ENCODE peak calls at places on chromosomes 11 and 22, in eight cellular contexts. One of them, this sample, is unnamed. For H3K9me3, the result is how much of the 10 kb centered on the place peaks cover.

GRCh38 chr22:22584722-22585121 is 25.7 kb upstream of the PRAME start:
- DNase-seq in IMR-90: no peak
- DNase-seq in upper lobe of left lung: no peak
- DNase-seq in adrenal gland: no peak
- DNase-seq in CD4-positive, alpha-beta T cell: no peak
- DNase-seq in fibroblast of lung: no peak
- DNase-seq in body of pancreas: no peak
- DNase-seq in SJSA1: no peak
- DNase-seq in this sample: no peak

GRCh38 chr22:20212754-20213699 is 55.1 kb downstream of the RTN4R start:
- DNase-seq in IMR-90: no peak
- DNase-seq in upper lobe of left lung: peak
- DNase-seq in adrenal gland: no peak
- DNase-seq in CD4-positive, alpha-beta T cell: no peak
- DNase-seq in fibroblast of lung: no peak
- DNase-seq in body of pancreas: no peak
- DNase-seq in SJSA1: no peak
- DNase-seq in this sample: no peak

GRCh38 chr22:46116491-46116958 is 33.8 kb upstream of the PPARA start:
- DNase-seq in IMR-90: peak
- DNase-seq in upper lobe of left lung: peak
- DNase-seq in adrenal gland: peak
- DNase-seq in CD4-positive, alpha-beta T cell: peak
- DNase-seq in fibroblast of lung: peak
- DNase-seq in body of pancreas: peak
- DNase-seq in SJSA1: peak
- DNase-seq in this sample: peak

GRCh38 chr11:76903325-76903724 is 42.6 kb downstream of the ACER3 start:
- DNase-seq in IMR-90: no peak
- DNase-seq in upper lobe of left lung: no peak
- DNase-seq in adrenal gland: no peak
- DNase-seq in CD4-positive, alpha-beta T cell: no peak
- DNase-seq in fibroblast of lung: no peak
- DNase-seq in body of pancreas: no peak
- DNase-seq in SJSA1: no peak
- DNase-seq in this sample: no peak

GRCh38 chr11:116515666-116516184 is 257.1 kb downstream of the BUD13 start:
- DNase-seq in IMR-90: no peak
- DNase-seq in upper lobe of left lung: peak
- DNase-seq in adrenal gland: no peak
- DNase-seq in CD4-positive, alpha-beta T cell: no peak
- DNase-seq in fibroblast of lung: no peak
- DNase-seq in body of pancreas: no peak
- DNase-seq in SJSA1: no peak
- DNase-seq in this sample: no peak

GRCh38 chr22:35839811-35840739 is 122.4 kb downstream of the APOL5 start:
- DNase-seq in IMR-90: peak
- DNase-seq in upper lobe of left lung: peak
- DNase-seq in adrenal gland: peak
- DNase-seq in CD4-positive, alpha-beta T cell: no peak
- DNase-seq in fibroblast of lung: peak
- DNase-seq in body of pancreas: peak
- DNase-seq in SJSA1: peak
- DNase-seq in this sample: no peak

GRCh38 chr22:41286639-41287091 is 678 bp upstream of the RANGAP1 start:
- DNase-seq in IMR-90: peak
- DNase-seq in upper lobe of left lung: no peak
- DNase-seq in adrenal gland: peak
- DNase-seq in CD4-positive, alpha-beta T cell: peak
- DNase-seq in fibroblast of lung: peak
- DNase-seq in body of pancreas: peak
- DNase-seq in SJSA1: no peak
- DNase-seq in this sample: peak

GRCh38 chr11:36109850-36110606 is 166.2 kb downstream of the LDLRAD3 start:
- DNase-seq in IMR-90: no peak
- DNase-seq in upper lobe of left lung: no peak
- DNase-seq in adrenal gland: no peak
- DNase-seq in CD4-positive, alpha-beta T cell: no peak
- DNase-seq in fibroblast of lung: peak
- DNase-seq in body of pancreas: no peak
- DNase-seq in SJSA1: no peak
- DNase-seq in this sample: no peak

GRCh38 chr11:65262775-65263174 is 1.0 kb downstream of the POLA2 start:
- DNase-seq in IMR-90: no peak
- DNase-seq in upper lobe of left lung: no peak
- DNase-seq in adrenal gland: no peak
- DNase-seq in CD4-positive, alpha-beta T cell: no peak
- DNase-seq in fibroblast of lung: no peak
- DNase-seq in body of pancreas: no peak
- DNase-seq in SJSA1: no peak
- DNase-seq in this sample: no peak

GRCh38 chr11:62392944-62393628 is 25.7 kb upstream of the SCGB1A1 start:
- DNase-seq in IMR-90: no peak
- DNase-seq in upper lobe of left lung: no peak
- DNase-seq in adrenal gland: no peak
- DNase-seq in CD4-positive, alpha-beta T cell: no peak
- DNase-seq in fibroblast of lung: no peak
- DNase-seq in body of pancreas: no peak
- DNase-seq in SJSA1: no peak
- DNase-seq in this sample: no peak

GRCh38 chr11:118358071-118358470 is 1.3 kb upstream of the UBE4A start:
- DNase-seq in IMR-90: no peak
- DNase-seq in upper lobe of left lung: no peak
- DNase-seq in adrenal gland: no peak
- DNase-seq in CD4-positive, alpha-beta T cell: no peak
- DNase-seq in fibroblast of lung: no peak
- DNase-seq in body of pancreas: no peak
- DNase-seq in SJSA1: no peak
- DNase-seq in this sample: no peak

GRCh38 chr22:44701824-44702478 is at the start of gene PRR5:
- DNase-seq in IMR-90: peak
- DNase-seq in upper lobe of left lung: peak
- DNase-seq in adrenal gland: peak
- DNase-seq in CD4-positive, alpha-beta T cell: peak
- DNase-seq in fibroblast of lung: peak
- DNase-seq in body of pancreas: peak
- DNase-seq in SJSA1: peak
- DNase-seq in this sample: peak

GRCh38 chr22:47398921-47399790 is 636.7 kb downstream of the TBC1D22A start:
- DNase-seq in IMR-90: no peak
- DNase-seq in upper lobe of left lung: no peak
- DNase-seq in adrenal gland: no peak
- DNase-seq in CD4-positive, alpha-beta T cell: no peak
- DNase-seq in fibroblast of lung: no peak
- DNase-seq in body of pancreas: no peak
- DNase-seq in SJSA1: no peak
- DNase-seq in this sample: no peak
- H3K9me3 ChIP-seq in IMR-90: under half
- H3K9me3 ChIP-seq in upper lobe of left lung: under half
- H3K9me3 ChIP-seq in adrenal gland: under half
- H3K9me3 ChIP-seq in CD4-positive, alpha-beta T cell: under half
- H3K9me3 ChIP-seq in fibroblast of lung: under half
- H3K9me3 ChIP-seq in body of pancreas: under half
- H3K9me3 ChIP-seq in SJSA1: under half
- H3K9me3 ChIP-seq in this sample: under half

GRCh38 chr22:49553518-49554295 is 274.0 kb downstream of the BRD1 start:
- DNase-seq in IMR-90: no peak
- DNase-seq in upper lobe of left lung: no peak
- DNase-seq in adrenal gland: no peak
- DNase-seq in CD4-positive, alpha-beta T cell: no peak
- DNase-seq in fibroblast of lung: no peak
- DNase-seq in body of pancreas: no peak
- DNase-seq in SJSA1: no peak
- DNase-seq in this sample: no peak
- H3K9me3 ChIP-seq in IMR-90: half or more
- H3K9me3 ChIP-seq in upper lobe of left lung: under half
- H3K9me3 ChIP-seq in adrenal gland: under half
- H3K9me3 ChIP-seq in CD4-positive, alpha-beta T cell: under half
- H3K9me3 ChIP-seq in fibroblast of lung: under half
- H3K9me3 ChIP-seq in body of pancreas: under half
- H3K9me3 ChIP-seq in SJSA1: under half
- H3K9me3 ChIP-seq in this sample: under half

DNA sequence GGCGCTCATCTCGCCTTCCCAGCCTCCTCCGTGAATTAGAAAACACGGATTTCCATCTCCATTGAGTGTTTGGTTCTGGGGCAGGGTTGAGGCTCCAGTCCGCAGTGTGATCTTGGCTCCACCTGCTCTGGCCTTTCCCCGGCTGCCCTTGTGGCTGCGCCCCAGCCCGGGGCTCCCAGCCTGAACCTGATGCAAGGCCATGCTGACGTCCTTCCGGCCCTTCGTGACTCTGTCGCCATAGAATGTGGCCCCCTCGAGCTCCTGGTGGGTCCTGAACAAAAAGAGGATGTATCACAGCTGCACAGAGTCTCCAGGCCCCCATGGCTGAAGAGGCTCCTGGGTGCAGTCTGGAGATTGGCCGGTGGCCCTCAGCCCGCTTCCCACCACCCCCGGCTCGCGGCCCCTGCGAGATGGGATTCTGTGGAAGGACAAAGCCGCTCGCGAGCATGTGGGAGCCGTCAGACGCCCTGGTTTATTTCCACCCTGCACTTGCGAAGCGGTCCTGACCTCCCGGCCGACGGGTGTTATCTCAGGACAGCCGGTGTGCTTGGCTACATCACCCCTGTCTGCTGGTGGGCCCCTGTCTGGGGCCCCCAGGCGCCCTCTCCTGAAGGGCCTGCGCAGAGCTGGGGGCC is 1214.0 kb downstream of the BRD1 start:
- DNase-seq in IMR-90: no peak
- DNase-seq in upper lobe of left lung: no peak
- DNase-seq in adrenal gland: no peak
- DNase-seq in CD4-positive, alpha-beta T cell: no peak
- DNase-seq in fibroblast of lung: no peak
- DNase-seq in body of pancreas: no peak
- DNase-seq in SJSA1: no peak
- DNase-seq in this sample: no peak
- H3K9me3 ChIP-seq in IMR-90: half or more
- H3K9me3 ChIP-seq in upper lobe of left lung: under half
- H3K9me3 ChIP-seq in adrenal gland: under half
- H3K9me3 ChIP-seq in CD4-positive, alpha-beta T cell: under half
- H3K9me3 ChIP-seq in fibroblast of lung: under half
- H3K9me3 ChIP-seq in body of pancreas: under half
- H3K9me3 ChIP-seq in SJSA1: under half
- H3K9me3 ChIP-seq in this sample: under half

DNA sequence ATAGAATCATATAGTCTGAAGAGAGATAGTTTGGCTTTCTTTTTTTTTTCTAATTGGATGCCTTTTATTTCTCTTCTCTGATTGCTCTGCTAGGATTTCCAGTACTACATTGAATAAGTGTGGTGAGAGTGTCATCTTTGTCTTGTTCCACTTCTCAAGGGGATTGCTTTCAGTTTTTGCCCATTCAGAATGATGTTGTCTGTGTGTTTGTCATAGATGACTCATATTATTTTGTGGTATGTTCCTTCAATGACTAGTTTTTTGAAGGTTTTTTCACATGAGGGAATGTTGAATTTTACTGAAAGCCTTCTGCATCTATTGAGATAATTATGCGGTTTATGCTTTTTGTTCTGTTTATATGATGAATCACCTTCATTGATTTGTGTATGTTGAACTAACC is 10.4 kb upstream of the OR4P4 start:
- DNase-seq in IMR-90: no peak
- DNase-seq in upper lobe of left lung: no peak
- DNase-seq in adrenal gland: no peak
- DNase-seq in CD4-positive, alpha-beta T cell: no peak
- DNase-seq in fibroblast of lung: no peak
- DNase-seq in body of pancreas: no peak
- DNase-seq in SJSA1: no peak
- DNase-seq in this sample: no peak
- H3K9me3 ChIP-seq in IMR-90: under half
- H3K9me3 ChIP-seq in upper lobe of left lung: under half
- H3K9me3 ChIP-seq in adrenal gland: under half
- H3K9me3 ChIP-seq in CD4-positive, alpha-beta T cell: under half
- H3K9me3 ChIP-seq in fibroblast of lung: under half
- H3K9me3 ChIP-seq in body of pancreas: under half
- H3K9me3 ChIP-seq in SJSA1: under half
- H3K9me3 ChIP-seq in this sample: under half

DNA sequence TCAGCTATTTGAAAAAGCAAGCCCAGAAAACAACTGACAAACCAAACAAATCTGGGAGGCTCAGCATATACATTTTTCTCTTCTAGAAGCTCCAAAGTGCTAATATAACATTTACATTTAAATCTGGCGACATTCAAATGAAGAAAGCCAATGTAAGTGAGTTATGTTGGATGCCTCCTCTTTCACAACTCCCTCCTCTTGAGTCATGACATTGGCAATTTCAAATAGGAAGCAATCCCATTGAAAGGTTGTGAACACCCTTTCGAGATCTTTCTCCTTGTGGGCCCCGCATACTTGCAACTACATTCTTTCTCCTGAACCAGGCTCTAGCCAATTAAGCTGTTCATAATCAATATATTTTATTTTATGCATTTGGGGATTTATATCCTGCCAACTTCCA is 129.4 kb upstream of the SESN3 start:
- DNase-seq in IMR-90: no peak
- DNase-seq in upper lobe of left lung: no peak
- DNase-seq in adrenal gland: no peak
- DNase-seq in CD4-positive, alpha-beta T cell: no peak
- DNase-seq in fibroblast of lung: no peak
- DNase-seq in body of pancreas: no peak
- DNase-seq in SJSA1: no peak
- DNase-seq in this sample: no peak
- H3K9me3 ChIP-seq in IMR-90: under half
- H3K9me3 ChIP-seq in upper lobe of left lung: under half
- H3K9me3 ChIP-seq in adrenal gland: under half
- H3K9me3 ChIP-seq in CD4-positive, alpha-beta T cell: under half
- H3K9me3 ChIP-seq in fibroblast of lung: under half
- H3K9me3 ChIP-seq in body of pancreas: under half
- H3K9me3 ChIP-seq in SJSA1: under half
- H3K9me3 ChIP-seq in this sample: under half

This sample was measured in T-helper 17 cell.